ENCODE peak calls at places on chromosomes 6 and 20, in eight cellular contexts. Z, Q, N, B, V, G, H and S are unnamed samples.

GRCh38 chr20:16922834-16923233 is 174.7 kb downstream of the OTOR start:
- DNase-seq in G (no peak), H (no peak), B (no peak), Z (no peak), N (no peak), V (no peak), Q (no peak), S (no peak)

GRCh38 chr20:4406627-4407026 is 315.1 kb upstream of the PRND start:
- DNase-seq in V (no peak), Q (no peak), N (no peak), Z (peak), G (no peak), B (no peak), H (no peak), S (no peak)

GRCh38 chr6:11824986-11825385 is 46.4 kb upstream of the ADTRP start:
- DNase-seq in B (no peak), V (no peak), Q (no peak), Z (no peak), N (no peak), H (no peak), G (no peak), S (no peak)

GRCh38 chr6:127855542-127856159 is 45.2 kb downstream of the THEMIS start:
- DNase-seq in B (no peak), N (no peak), H (peak), Z (no peak), G (no peak), Q (no peak), V (no peak), S (peak)

GRCh38 chr20:8242066-8242465 is 110.0 kb downstream of the PLCB1 start:
- DNase-seq in G (no peak), V (no peak), Z (no peak), Q (no peak), B (no peak), H (no peak), N (no peak), S (no peak)

GRCh38 chr6:55014321-55015088 is 159.8 kb upstream of the HCRTR2 start:
- DNase-seq in B (no peak), V (no peak), H (peak), Z (no peak), Q (no peak), N (no peak), G (no peak), S (no peak)

GRCh38 chr6:168347615-168348014 is 28.0 kb upstream of the DACT2 start:
- DNase-seq in V (no peak), B (no peak), Z (no peak), Q (no peak), N (no peak), G (no peak), H (no peak), S (no peak)

GRCh38 chr6:73058736-73059135 is 166.6 kb downstream of the KHDC1L start:
- DNase-seq in Z (no peak), G (no peak), B (no peak), N (no peak), H (no peak), Q (no peak), V (no peak), S (no peak)

GRCh38 chr20:57708694-57709673 is 831 bp downstream of the PMEPA1 start:
- DNase-seq in N (no peak), Z (no peak), Q (no peak), H (no peak), G (no peak), B (no peak), V (no peak), S (no peak)

GRCh38 chr6:76555090-76555489 is 482.6 kb upstream of the IMPG1 start:
- DNase-seq in H (no peak), Q (no peak), N (no peak), Z (no peak), G (no peak), V (no peak), B (no peak), S (peak)

GRCh38 chr20:50189681-50190250 is 864 bp upstream of the CEBPB start:
- DNase-seq in N (peak), V (no peak), G (no peak), Z (no peak), B (peak), Q (peak), H (no peak), S (peak)

GRCh38 chr20:59938221-59938620 is 1.9 kb downstream of the PPP1R3D start:
- DNase-seq in V (no peak), Q (no peak), N (no peak), Z (no peak), G (no peak), B (no peak), H (no peak), S (no peak)

GRCh38 chr20:54643761-54644160 is 168.4 kb downstream of the DOK5 start:
- DNase-seq in V (no peak), G (no peak), Z (no peak), N (no peak), Q (no peak), B (no peak), H (no peak), S (no peak)

GRCh38 chr6:149965191-149966020 is 1.7 kb downstream of the ULBP1 start:
- DNase-seq in Z (no peak), B (peak), V (no peak), H (no peak), Q (peak), G (no peak), N (no peak), S (peak)

GRCh38 chr6:89566011-89566775 is 72.4 kb downstream of the LYRM2 start:
- DNase-seq in Q (no peak), V (no peak), N (no peak), B (no peak), G (no peak), H (no peak), Z (no peak), S (no peak)

GRCh38 chr6:39947611-39948068 is 13.4 kb upstream of the MOCS1 start:
- DNase-seq in G (peak), V (no peak), B (no peak), N (no peak), H (no peak), Z (no peak), Q (no peak), S (peak)

GRCh38 chr20:10171864-10172751 is 46.5 kb upstream of the SNAP25 start:
- DNase-seq in Z (no peak), B (peak), N (peak), H (no peak), G (no peak), V (no peak), Q (no peak), S (peak)

GRCh38 chr20:22797103-22797502 is 212.7 kb upstream of the FOXA2 start:
- DNase-seq in Q (no peak), V (no peak), B (no peak), G (no peak), N (no peak), Z (no peak), H (no peak), S (no peak)

GRCh38 chr20:1830240-1830639 is 65.0 kb upstream of the SIRPA start:
- DNase-seq in B (no peak), G (no peak), V (no peak), H (no peak), N (no peak), Q (no peak), Z (peak), S (no peak)

GRCh38 chr6:160858886-160859285 is 132.7 kb upstream of the MAP3K4 start:
- DNase-seq in G (peak), V (no peak), B (no peak), Q (no peak), H (no peak), N (no peak), Z (no peak), S (no peak)

GRCh38 chr6:165837948-165838745 is 175.1 kb upstream of the PDE10A start:
- DNase-seq in Q (no peak), H (no peak), B (no peak), Z (no peak), N (no peak), G (no peak), V (no peak), S (no peak)

GRCh38 chr6:112017760-112018537 is 36.0 kb upstream of the CCN6 start:
- DNase-seq in N (no peak), H (no peak), B (no peak), V (no peak), Z (no peak), Q (no peak), G (no peak), S (no peak)

GRCh38 chr20:36613974-36614373 is 8.4 kb downstream of the RAB5IF start:
- DNase-seq in Z (no peak), V (no peak), G (no peak), Q (no peak), H (no peak), N (peak), B (peak), S (no peak)

GRCh38 chr6:161150566-161150965 is 123.3 kb downstream of the AGPAT4 start:
- DNase-seq in N (no peak), Z (no peak), B (no peak), H (no peak), V (no peak), Q (no peak), G (no peak), S (no peak)

GRCh38 chr6:34333858-34334257 is 58.6 kb downstream of the NUDT3 start:
- DNase-seq in B (no peak), Q (no peak), N (no peak), H (no peak), G (peak), Z (no peak), V (no peak), S (no peak)

GRCh38 chr6:101114703-101115102 is 233.6 kb upstream of the ASCC3 start:
- DNase-seq in V (no peak), Q (no peak), Z (peak), H (peak), B (no peak), G (no peak), N (no peak), S (peak)

DNA sequence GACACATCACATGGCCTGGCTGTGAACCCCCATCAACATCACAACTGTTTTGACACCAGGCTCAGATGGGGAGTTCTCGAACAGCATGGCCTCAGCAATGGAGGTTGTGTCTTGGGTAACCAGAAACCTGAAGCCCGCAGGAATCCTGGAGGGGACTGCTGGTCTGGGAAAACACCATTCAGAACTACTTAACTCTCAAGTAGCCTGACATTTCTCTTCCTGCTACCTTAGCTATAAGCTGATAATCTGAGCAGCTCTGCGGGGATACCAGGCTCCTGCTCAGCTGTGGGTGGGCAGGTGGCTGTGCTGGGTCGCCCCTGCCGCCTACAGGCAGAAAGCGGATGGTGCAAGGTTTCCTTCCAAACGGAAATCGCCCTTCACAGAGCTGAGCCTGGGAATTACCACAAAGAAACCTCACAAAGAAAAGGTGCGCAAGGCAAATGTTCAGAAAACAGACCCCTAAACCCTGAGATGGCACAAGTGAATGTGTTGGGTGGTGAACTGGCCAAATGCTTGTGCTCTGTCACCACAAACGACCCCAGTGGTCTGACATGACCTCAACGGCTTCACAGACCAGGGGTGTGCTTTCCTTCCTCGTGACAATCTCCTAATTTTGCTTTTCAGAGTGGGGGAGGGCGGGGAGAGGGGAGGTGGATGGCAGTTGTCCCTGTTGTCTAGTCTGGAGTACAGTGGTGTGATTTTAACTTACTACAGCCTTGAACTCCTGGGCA is 29.5 kb downstream of the SNX5 start:
- DNase-seq in B (peak), H (peak), N (peak), G (no peak), V (no peak), Q (no peak), Z (peak), S (peak)
- TF ChIP-seq POLR2AphosphoS5 in B (no peak), H (peak), N (no peak), G (peak), V (no peak), Q (no peak), Z (peak), S (peak)

DNA sequence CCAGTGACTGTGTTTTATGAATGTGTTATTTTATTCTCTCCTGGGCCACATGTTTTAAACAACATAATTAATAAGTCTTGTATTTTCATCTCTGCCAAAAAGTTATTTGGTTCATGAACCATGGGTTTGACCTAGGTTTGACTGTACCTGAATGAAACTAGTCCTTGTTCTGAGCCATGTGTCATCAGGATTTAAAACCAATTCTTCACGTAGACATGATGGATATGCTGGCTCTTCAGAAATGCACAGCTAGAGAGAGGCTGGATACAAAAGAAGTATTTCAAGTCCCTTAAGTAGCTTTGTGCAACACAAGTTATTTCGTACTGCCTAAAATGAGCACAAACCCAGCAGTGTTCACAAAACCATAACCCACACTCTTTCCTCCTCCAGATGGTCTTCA is 116.1 kb downstream of the IBTK start:
- DNase-seq in G (no peak), Q (no peak), H (no peak), N (no peak), B (no peak), Z (no peak), V (no peak), S (no peak)
- TF ChIP-seq POLR2AphosphoS5 in G (no peak), Q (no peak), H (no peak), N (no peak), B (no peak), Z (no peak), V (no peak), S (no peak)

DNA sequence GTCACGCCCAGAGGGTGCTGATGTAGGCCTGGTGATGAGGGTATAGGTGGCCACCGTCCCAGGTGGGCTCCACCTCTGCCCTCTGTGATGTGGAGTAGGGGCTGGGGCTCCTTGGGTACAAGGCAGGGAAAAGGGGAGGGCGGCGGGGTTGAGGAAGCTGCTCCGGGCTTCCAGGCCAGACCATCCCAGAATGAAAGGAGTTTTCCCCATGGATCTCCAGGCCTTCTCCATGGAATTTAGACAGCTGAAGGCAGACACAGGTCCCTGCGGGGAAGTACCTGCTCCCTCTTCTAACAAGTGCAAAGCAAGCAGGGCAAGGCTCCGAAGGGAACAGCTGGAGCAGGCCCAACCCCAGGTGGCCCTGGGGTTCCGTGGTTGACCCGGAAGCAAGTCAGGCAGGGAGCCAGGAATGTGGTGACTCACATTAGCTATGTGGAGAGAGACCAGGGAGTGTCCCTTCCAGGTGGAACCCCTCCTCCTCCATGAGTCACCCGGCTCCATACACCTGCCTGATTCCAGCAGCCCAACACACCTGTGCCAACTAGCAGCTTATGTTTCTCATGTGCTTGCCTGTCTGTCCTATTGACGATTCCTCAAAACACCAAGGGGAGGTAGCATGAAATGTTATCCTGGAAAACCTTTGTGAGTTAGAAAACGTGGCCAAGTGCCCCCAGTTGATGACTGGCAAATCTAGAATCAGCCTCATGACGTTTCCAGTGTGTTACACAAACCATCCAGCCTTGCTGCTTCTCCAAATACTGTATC is 59.7 kb upstream of the SNX9 start:
- DNase-seq in Q (peak), H (peak), Z (peak), N (peak), B (peak), V (no peak), G (no peak), S (peak)
- TF ChIP-seq POLR2AphosphoS5 in Q (no peak), H (peak), Z (peak), N (peak), B (peak), V (peak), G (peak), S (no peak)

GRCh38 chr6:95203153-95203754 is 374.1 kb upstream of the MANEA start:
- DNase-seq in N (no peak), Z (peak), Q (no peak), H (peak), B (no peak), G (no peak), V (no peak), S (peak)

DNA sequence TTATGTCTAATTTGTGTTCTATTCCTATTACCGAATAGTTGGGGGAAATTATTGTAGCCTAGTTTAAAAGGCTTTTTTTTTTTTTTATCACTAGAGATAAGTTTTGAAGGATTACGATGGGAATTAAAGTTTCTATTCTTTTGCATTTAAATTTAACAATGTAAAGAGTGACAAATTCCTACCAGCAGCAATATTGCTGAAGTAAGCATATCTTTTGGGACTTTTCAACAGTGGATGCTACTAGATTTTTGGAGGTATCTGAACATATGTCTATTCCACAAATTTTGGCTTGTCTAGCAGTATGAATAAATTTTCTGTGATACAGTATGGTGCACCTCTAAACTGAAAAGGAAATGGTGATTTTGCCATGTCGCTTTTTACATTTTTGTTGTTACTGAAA is 368.3 kb upstream of the MANEA start:
- DNase-seq in Q (no peak), H (no peak), B (no peak), N (no peak), V (no peak), Z (no peak), G (no peak), S (no peak)
- TF ChIP-seq POLR2AphosphoS5 in Q (no peak), H (no peak), B (no peak), N (no peak), V (no peak), Z (no peak), G (no peak), S (no peak)

GRCh38 chr6:134097114-134097707 is 44.8 kb upstream of the SLC2A12 start:
- DNase-seq in H (peak), V (no peak), Q (no peak), N (peak), G (peak), Z (peak), B (peak), S (peak)
- TF ChIP-seq POLR2AphosphoS5 in H (no peak), V (no peak), Q (no peak), N (no peak), G (no peak), Z (no peak), B (no peak), S (no peak)

GRCh38 chr20:45343867-45344721 is 4.1 kb downstream of the SDC4 start:
- DNase-seq in V (no peak), Q (no peak), N (peak), B (peak), Z (peak), G (no peak), H (peak), S (no peak)
- TF ChIP-seq POLR2AphosphoS5 in V (peak), Q (no peak), N (peak), B (peak), Z (peak), G (peak), H (no peak), S (no peak)